ENCODE peak calls at places on chromosomes 5 and 9, in four cellular contexts. Z, B, R and W are unnamed samples.

GRCh38 chr9:87675906-87676515 is 49.9 kb upstream of the CTSL start:
- DNase-seq in Z (peak; percentile 2), B (no peak), R (no peak), W (no peak)

GRCh38 chr5:176816043-176816745 is 5.8 kb downstream of the UNC5A start:
- DNase-seq in Z (no peak), B (no peak), R (no peak), W (no peak)

GRCh38 chr5:8993031-8993430 is 552.8 kb downstream of the SEMA5A start:
- DNase-seq in Z (peak; percentile 30), R (peak; percentile 43), B (peak; percentile 36), W (no peak)

GRCh38 chr5:172170251-172170701 is 17.7 kb downstream of the STK10 start:
- DNase-seq in R (no peak), B (no peak), Z (no peak), W (no peak)

GRCh38 chr9:92310562-92310961 is 14.6 kb downstream of the NOL8 start:
- DNase-seq in B (no peak), Z (no peak), R (no peak), W (no peak)

GRCh38 chr9:107597743-107598217 is 108.2 kb upstream of the KLF4 start:
- DNase-seq in B (no peak), Z (peak; percentile 60), R (no peak), W (no peak)

GRCh38 chr9:23850242-23851023 is 24.4 kb upstream of the ELAVL2 start:
- DNase-seq in B (no peak), Z (peak; percentile 33), R (no peak), W (no peak)

GRCh38 chr5:169286572-169287325 is 14.2 kb downstream of the SLIT3 start:
- DNase-seq in R (no peak), Z (no peak), B (peak; percentile 91), W (no peak)

GRCh38 chr9:124934290-124934689 is 6.6 kb downstream of the GOLGA1 start:
- DNase-seq in R (peak; percentile 2), Z (peak; percentile 8), B (no peak), W (peak; percentile 22)

GRCh38 chr5:81778642-81779041 is 27.7 kb upstream of the SSBP2 start:
- DNase-seq in Z (no peak), B (peak; percentile 48), R (peak; percentile 57), W (no peak)

GRCh38 chr9:137759649-137760321 is 117.8 kb upstream of the CACNA1B start:
- DNase-seq in B (no peak), Z (no peak), R (no peak), W (peak; percentile 48)

GRCh38 chr9:1071730-1072129 is 21.6 kb downstream of the DMRT2 start:
- DNase-seq in R (peak; percentile 45), Z (no peak), B (no peak), W (no peak)

GRCh38 chr9:6827370-6827949 is 69.7 kb downstream of the KDM4C start:
- DNase-seq in B (peak; percentile 71), Z (peak; percentile 73), R (peak; percentile 38), W (peak; percentile 53)

GRCh38 chr5:94788527-94788926 is 170.1 kb downstream of the SLF1 start:
- DNase-seq in Z (no peak), R (no peak), B (no peak), W (no peak)

GRCh38 chr9:37555786-37556185 is 20.4 kb downstream of the FBXO10 start:
- DNase-seq in R (no peak), Z (no peak), B (peak; percentile 10), W (no peak)

GRCh38 chr5:65623482-65623881 is 651 bp downstream of the TRIM23 start:
- DNase-seq in R (no peak), B (no peak), Z (peak; percentile 9), W (no peak)

GRCh38 chr5:20656262-20656661 is 668.3 kb upstream of the CDH18 start:
- DNase-seq in R (peak; percentile 37), B (no peak), Z (no peak), W (no peak)

GRCh38 chr5:7686794-7687193 is 164.1 kb downstream of the CFAP90 start:
- DNase-seq in Z (no peak), B (no peak), R (no peak), W (no peak)

GRCh38 chr5:166781729-166782128 is 1509.7 kb upstream of the WWC1 start:
- DNase-seq in Z (no peak), R (no peak), B (peak; percentile 25), W (no peak)

GRCh38 chr5:123806644-123807043 is 294.7 kb downstream of the CSNK1G3 start:
- DNase-seq in B (no peak), R (no peak), Z (no peak), W (no peak)

GRCh38 chr9:136856541-136857141 is 4.5 kb downstream of the MAMDC4 start:
- DNase-seq in Z (peak; percentile 7), R (no peak), B (no peak), W (no peak)

GRCh38 chr9:136300016-136300415 is 3.9 kb downstream of the CCDC187 start:
- DNase-seq in B (no peak), R (no peak), Z (no peak), W (no peak)

GRCh38 chr9:71459082-71459481 is 309.2 kb downstream of the CEMIP2 start:
- DNase-seq in B (no peak), Z (no peak), R (no peak), W (no peak)

GRCh38 chr5:22928821-22929482 is 75.8 kb upstream of the CDH12 start:
- DNase-seq in R (no peak), Z (no peak), B (no peak), W (no peak)

GRCh38 chr9:134294228-134295071 is 31.8 kb upstream of the RXRA start:
- DNase-seq in Z (no peak), R (no peak), B (peak; percentile 39), W (no peak)

GRCh38 chr5:58107704-58108103 is 352.2 kb downstream of the PLK2 start:
- DNase-seq in B (peak; percentile 11), R (peak; percentile 62), Z (peak; percentile 15), W (no peak)

GRCh38 chr9:109652971-109653370 is 127.0 kb upstream of the PALM2AKAP2 start:
- DNase-seq in Z (peak; percentile 56), B (peak; percentile 64), R (peak; percentile 76), W (no peak)
- TF ChIP-seq CTCF in Z (peak; percentile 56), B (peak; percentile 70), R (peak; percentile 57), W (no peak)

DNA sequence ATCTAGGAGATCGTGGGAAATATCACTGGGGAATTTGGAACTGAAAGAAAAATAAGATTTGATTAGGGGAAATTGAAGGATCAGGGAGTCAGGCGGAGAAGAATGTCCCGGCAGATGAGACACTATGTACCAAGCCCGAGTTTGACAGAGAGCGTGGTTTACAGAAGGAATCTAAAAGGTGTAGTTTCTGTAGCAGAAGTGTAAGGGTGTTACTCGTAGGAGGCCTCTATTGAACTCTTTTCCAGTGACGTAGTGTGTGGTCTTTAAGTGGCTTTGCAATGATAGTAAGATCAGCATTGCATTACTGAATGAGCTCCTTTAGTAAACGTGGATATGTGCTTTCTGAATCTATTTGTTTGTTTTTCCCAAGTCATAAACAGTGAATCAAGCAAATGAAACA is 59.3 kb upstream of the CDKN2B start:
- DNase-seq in B (no peak), Z (no peak), R (no peak), W (no peak)
- TF ChIP-seq CTCF in B (no peak), Z (no peak), R (no peak), W (no peak)

DNA sequence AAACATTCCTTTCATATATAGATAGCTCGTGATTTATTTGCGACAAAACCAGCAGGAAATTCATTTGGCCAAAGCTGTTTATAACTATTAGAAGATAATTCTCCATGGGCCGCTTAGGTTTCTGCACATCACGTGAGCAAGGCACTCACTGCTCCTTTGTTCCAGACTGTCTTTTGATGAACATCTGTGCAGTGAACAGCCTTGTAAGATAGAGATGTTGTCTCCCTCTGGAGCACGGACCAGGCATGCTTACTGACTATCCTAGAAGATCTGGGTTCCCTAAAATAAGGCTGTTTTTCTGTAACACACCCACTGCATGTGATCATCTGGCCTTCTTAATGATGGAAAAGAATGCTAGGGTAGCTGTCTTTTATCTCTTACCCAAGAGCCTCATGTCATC is 30.9 kb downstream of the YIPF5 start:
- DNase-seq in R (no peak), B (peak; percentile 46), Z (peak; percentile 45), W (no peak)
- TF ChIP-seq CTCF in R (no peak), B (peak; percentile 14), Z (peak; percentile 47), W (no peak)

GRCh38 chr5:142713151-142713706 is 27.3 kb upstream of the FGF1 start:
- DNase-seq in Z (peak; percentile 92), R (peak; percentile 79), B (peak; percentile 89), W (peak; percentile 82)
- TF ChIP-seq CTCF in Z (peak; percentile 95), R (peak; percentile 74), B (peak; percentile 93), W (peak; percentile 97)

GRCh38 chr9:97528529-97529230 is 27.2 kb downstream of the TMOD1 start:
- DNase-seq in Z (no peak), R (no peak), B (no peak), W (peak; percentile 42)

GRCh38 chr9:97534185-97534584 is 32.7 kb downstream of the TMOD1 start:
- DNase-seq in R (no peak), Z (no peak), B (no peak), W (no peak)

GRCh38 chr9:97534961-97535594 is 33.6 kb downstream of the TMOD1 start:
- DNase-seq in R (no peak), B (no peak), Z (no peak), W (no peak)

GRCh38 chr9:97529363-97530076 is 28.1 kb downstream of the TMOD1 start:
- DNase-seq in B (peak; percentile 23), R (peak; percentile 78), Z (no peak), W (peak; percentile 73)

DNA sequence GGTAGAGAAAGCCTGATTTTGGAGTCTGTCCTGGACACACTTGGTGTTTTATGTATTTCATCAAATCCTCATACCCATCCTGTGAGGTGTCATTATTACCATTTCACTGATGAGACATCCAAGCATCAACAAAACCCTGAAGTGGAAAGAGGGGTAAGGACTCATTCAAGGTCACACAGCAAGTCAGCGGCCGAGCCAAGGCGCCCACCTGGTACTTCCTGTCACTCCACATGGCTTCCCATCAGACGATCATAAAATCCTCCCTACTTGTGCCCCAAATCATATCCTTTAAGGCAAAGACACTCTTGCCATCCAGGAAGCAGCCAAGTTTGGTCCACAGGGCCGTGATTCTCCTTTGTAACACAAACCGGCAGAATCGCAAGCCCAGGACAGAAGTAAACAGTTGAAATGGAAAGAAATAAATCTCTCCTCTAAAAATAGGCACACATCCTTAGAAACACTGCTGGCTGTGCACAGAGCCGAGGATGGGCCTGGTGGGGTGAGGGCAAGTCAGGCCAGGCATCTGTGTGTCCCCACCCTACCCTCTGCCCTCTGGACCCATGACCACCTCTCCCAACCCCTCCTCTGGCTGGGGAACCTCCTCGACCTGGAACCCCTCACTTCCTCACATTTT is 30.4 kb downstream of the TMOD1 start:
- DNase-seq in Z (no peak), R (no peak), B (no peak), W (no peak)
- TF ChIP-seq CTCF in Z (no peak), R (no peak), B (no peak), W (no peak)

DNA sequence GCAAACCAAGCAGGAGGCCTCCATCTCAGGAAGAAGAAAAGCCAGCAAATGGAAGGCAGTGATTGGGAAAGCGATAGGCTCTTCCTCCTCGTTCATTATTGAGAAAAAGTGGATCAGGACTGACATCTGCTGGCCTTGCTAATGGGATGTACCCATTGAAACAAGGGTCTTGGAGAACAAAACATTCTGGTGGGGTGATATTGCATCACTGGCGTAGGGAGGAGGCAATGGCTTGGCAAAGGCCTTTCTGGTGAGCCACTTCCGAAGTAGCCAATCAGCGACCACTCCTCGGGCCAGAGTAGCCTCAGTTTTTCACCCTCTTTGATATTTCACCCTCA is 86.7 kb upstream of the NFIB start:
- DNase-seq in B (peak; percentile 96), R (peak; percentile 68), Z (peak; percentile 28), W (no peak)
- TF ChIP-seq CTCF in B (peak; percentile 71), R (peak; percentile 58), Z (peak; percentile 46), W (no peak)